ENCODE peak calls at places on chromosomes 5 and 9, in seven cellular contexts. D is A549, C is NCI-H1048, A is fibroblast of lung, H is occipital lobe, L is epithelial cell of proximal tubule, P is NCI-H1105. Q is an unnamed sample.

GRCh38 chr5:81142108-81142507 is 91.0 kb upstream of the CKMT2 start:
- DNase-seq in D (no peak), C (no peak), A (no peak), H (no peak), L (no peak), P (no peak), Q (no peak)

GRCh38 chr5:31364881-31365636 is 166.8 kb downstream of the DROSHA start:
- DNase-seq in D (no peak), C (no peak), A (peak), H (no peak), L (no peak), P (no peak), Q (no peak)

GRCh38 chr5:159415301-159415937 is 85.1 kb upstream of the IL12B start:
- DNase-seq in D (no peak), C (no peak), A (no peak), H (no peak), L (no peak), P (no peak), Q (no peak)

GRCh38 chr5:148559461-148559860 is 94.9 kb downstream of the HTR4 start:
- DNase-seq in D (no peak), C (no peak), A (no peak), H (no peak), L (no peak), P (no peak), Q (no peak)

GRCh38 chr9:119924736-119925135 is 555.5 kb upstream of the BRINP1 start:
- DNase-seq in D (peak), C (no peak), A (no peak), H (no peak), L (no peak), P (no peak), Q (no peak)

GRCh38 chr5:96911139-96911538 is 24.7 kb upstream of the LNPEP start:
- DNase-seq in D (no peak), C (no peak), A (no peak), H (no peak), L (no peak), P (no peak), Q (no peak)

GRCh38 chr5:153883829-153884228 is 154.9 kb downstream of the FAM114A2 start:
- DNase-seq in D (no peak), C (no peak), A (peak), H (no peak), L (no peak), P (no peak), Q (no peak)

GRCh38 chr9:111743275-111743674 is 51.5 kb downstream of the SHOC1 start:
- DNase-seq in D (peak), C (no peak), A (peak), H (no peak), L (peak), P (no peak), Q (peak)

GRCh38 chr5:132484386-132484715 is 6.2 kb downstream of the IRF1 start:
- DNase-seq in D (no peak), C (no peak), A (no peak), H (no peak), L (no peak), P (no peak), Q (no peak)

GRCh38 chr5:66653380-66653779 is 57.2 kb downstream of the MAST4 start:
- DNase-seq in D (no peak), C (no peak), A (peak), H (no peak), L (no peak), P (no peak), Q (no peak)

GRCh38 chr5:160567031-160567705 is 145.5 kb downstream of the PTTG1 start:
- DNase-seq in D (no peak), C (no peak), A (no peak), H (no peak), L (no peak), P (no peak), Q (no peak)

GRCh38 chr5:120446896-120447295 is 17.2 kb upstream of the PRR16 start:
- DNase-seq in D (no peak), C (no peak), A (no peak), H (no peak), L (no peak), P (no peak), Q (no peak)

GRCh38 chr5:57232293-57233033 is 58.6 kb downstream of the GPBP1 start:
- DNase-seq in D (no peak), C (no peak), A (no peak), H (no peak), L (no peak), P (no peak), Q (peak)

GRCh38 chr9:98971168-98971914 is 27.6 kb downstream of the COL15A1 start:
- DNase-seq in D (no peak), C (peak), A (peak), H (peak), L (no peak), P (no peak), Q (peak)

Q was measured in Caki2.